ENCODE peak calls at places on chromosome 13, in four cellular contexts. G, I, X and O are unnamed samples.

GRCh38 chr13:46386996-46387851 is at the start of gene RUBCNL:
- DNase-seq in G (peak), I (peak), X (no peak), O (no peak)

GRCh38 chr13:111401755-111402154 is 81.3 kb downstream of the TEX29 start:
- DNase-seq in G (no peak), I (no peak), X (no peak), O (no peak)

GRCh38 chr13:71864981-71865857 is 1.8 kb downstream of the DACH1 start:
- DNase-seq in G (no peak), I (no peak), X (no peak), O (no peak)

GRCh38 chr13:106183410-106184128 is 351.9 kb downstream of the EFNB2 start:
- DNase-seq in G (no peak), I (no peak), X (no peak), O (no peak)

GRCh38 chr13:75072368-75072767 is 409.6 kb downstream of the TBC1D4 start:
- DNase-seq in G (no peak), I (no peak), X (no peak), O (no peak)

GRCh38 chr13:35957174-35957867 is 173.9 kb downstream of the DCLK1 start:
- DNase-seq in G (no peak), I (no peak), X (no peak), O (no peak)

GRCh38 chr13:45529758-45530157 is 65.0 kb downstream of the COG3 start:
- DNase-seq in G (no peak), I (no peak), X (no peak), O (no peak)

GRCh38 chr13:23619073-23619855 is 49.1 kb downstream of the TNFRSF19 start:
- DNase-seq in G (no peak), I (no peak), X (no peak), O (no peak)

GRCh38 chr13:110726726-110727125 is 13.2 kb downstream of the ING1 start:
- DNase-seq in G (no peak), I (no peak), X (no peak), O (no peak)

GRCh38 chr13:89923052-89923451 is 1424.4 kb upstream of the MIR17HG start:
- DNase-seq in G (no peak), I (no peak), X (no peak), O (no peak)

GRCh38 chr13:28819046-28819747 is 942 bp upstream of the MTUS2 start:
- DNase-seq in G (peak), I (peak), X (no peak), O (no peak)

GRCh38 chr13:72652681-72653080 is 74.7 kb downstream of the MZT1 start:
- DNase-seq in G (no peak), I (no peak), X (no peak), O (no peak)

GRCh38 chr13:110617326-110618072 is 2.2 kb downstream of the NAXD start:
- DNase-seq in G (no peak), I (peak), X (peak), O (no peak)

GRCh38 chr13:76350399-76350798 is 535.8 kb downstream of the KCTD12 start:
- DNase-seq in G (peak), I (no peak), X (no peak), O (no peak)

GRCh38 chr13:65710514-65710913 is 1519.6 kb downstream of the PCDH9 start:
- DNase-seq in G (no peak), I (no peak), X (peak), O (no peak)

GRCh38 chr13:94251801-94252200 is 227.7 kb downstream of the DCT start:
- DNase-seq in G (no peak), I (no peak), X (no peak), O (no peak)

GRCh38 chr13:65600702-65601101 is 1629.4 kb downstream of the PCDH9 start:
- DNase-seq in G (peak), I (no peak), X (no peak), O (no peak)

GRCh38 chr13:110470272-110471009 is 91.1 kb downstream of the RAB20 start:
- DNase-seq in G (no peak), I (no peak), X (no peak), O (no peak)

GRCh38 chr13:83992566-83993358 is 110.5 kb upstream of the SLITRK1 start:
- DNase-seq in G (no peak), I (no peak), X (no peak), O (no peak)

GRCh38 chr13:44283598-44283997 is 90.0 kb upstream of the SERP2 start:
- DNase-seq in G (no peak), I (no peak), X (no peak), O (no peak)

GRCh38 chr13:101424381-101425155 is 8.3 kb upstream of the NALCN start:
- DNase-seq in G (no peak), I (no peak), X (peak), O (no peak)

GRCh38 chr13:83057119-83057518 is 825.2 kb downstream of the SLITRK1 start:
- DNase-seq in G (no peak), I (no peak), X (no peak), O (no peak)

GRCh38 chr13:42123600-42123999 is 75.2 kb downstream of the DGKH start:
- DNase-seq in G (no peak), I (no peak), X (no peak), O (no peak)

GRCh38 chr13:80276371-80277289 is 64.3 kb downstream of the SPRY2 start:
- DNase-seq in G (no peak), I (no peak), X (peak), O (no peak)

GRCh38 chr13:24605923-24606372 is 74.3 kb upstream of the ATP12A start:
- DNase-seq in G (peak), I (no peak), X (peak), O (peak)

GRCh38 chr13:38180100-38180499 is 169.6 kb upstream of the UFM1 start:
- DNase-seq in G (no peak), I (no peak), X (no peak), O (no peak)

GRCh38 chr13:104597554-104598240 is 1531.5 kb upstream of the SLC10A2 start:
- DNase-seq in G (no peak), I (no peak), X (no peak), O (no peak)

GRCh38 chr13:59112375-59112774 is 1051.4 kb downstream of the DIAPH3 start:
- DNase-seq in G (peak), I (no peak), X (no peak), O (no peak)

GRCh38 chr13:42981853-42982252 is 10.2 kb downstream of the EPSTI1 start:
- DNase-seq in G (no peak), I (no peak), X (no peak), O (no peak)

DNA sequence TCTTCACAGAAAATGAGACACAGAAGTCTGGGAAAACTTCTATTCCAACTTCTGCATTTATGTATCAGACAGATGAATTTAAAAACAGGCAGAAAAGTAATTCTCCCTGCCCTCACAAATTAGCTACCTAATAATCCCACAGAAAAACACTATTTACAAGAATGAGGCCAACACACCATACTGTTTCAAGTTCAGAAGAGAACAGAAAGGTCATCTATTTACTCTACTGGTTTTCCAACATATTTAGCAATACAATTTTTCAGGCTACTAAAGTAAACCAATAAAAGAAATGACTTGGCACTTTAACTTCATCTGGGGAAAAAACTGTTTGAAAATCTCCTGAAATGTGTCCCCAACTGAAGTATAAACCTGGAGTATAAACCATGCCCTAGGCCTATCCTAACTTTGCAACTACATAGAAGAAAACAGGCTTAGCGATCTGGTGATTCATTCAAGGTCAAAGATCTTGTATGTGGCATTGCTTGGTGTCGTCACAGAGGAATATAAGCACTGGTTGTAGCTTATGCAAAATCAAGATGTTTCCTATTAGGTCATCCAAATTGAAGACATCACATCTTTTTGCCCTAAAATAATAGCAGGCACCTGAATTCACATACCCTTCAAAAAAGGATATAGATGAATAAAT is 20.1 kb upstream of the EBPL start:
- DNase-seq in G (peak), I (no peak), X (peak), O (no peak)
- TF ChIP-seq PHF8 in G (no peak), I (no peak), X (no peak), O (no peak)

GRCh38 chr13:21691928-21692327 is 21.1 kb downstream of the FGF9 start:
- DNase-seq in G (no peak), I (no peak), X (no peak), O (no peak)

GRCh38 chr13:21695536-21695935 is 24.7 kb downstream of the FGF9 start:
- DNase-seq in G (no peak), I (no peak), X (no peak), O (no peak)

GRCh38 chr13:21694831-21695230 is 24.0 kb downstream of the FGF9 start:
- DNase-seq in G (no peak), I (no peak), X (no peak), O (no peak)

GRCh38 chr13:21698975-21699679 is 28.3 kb downstream of the FGF9 start:
- DNase-seq in G (no peak), I (no peak), X (no peak), O (no peak)

DNA sequence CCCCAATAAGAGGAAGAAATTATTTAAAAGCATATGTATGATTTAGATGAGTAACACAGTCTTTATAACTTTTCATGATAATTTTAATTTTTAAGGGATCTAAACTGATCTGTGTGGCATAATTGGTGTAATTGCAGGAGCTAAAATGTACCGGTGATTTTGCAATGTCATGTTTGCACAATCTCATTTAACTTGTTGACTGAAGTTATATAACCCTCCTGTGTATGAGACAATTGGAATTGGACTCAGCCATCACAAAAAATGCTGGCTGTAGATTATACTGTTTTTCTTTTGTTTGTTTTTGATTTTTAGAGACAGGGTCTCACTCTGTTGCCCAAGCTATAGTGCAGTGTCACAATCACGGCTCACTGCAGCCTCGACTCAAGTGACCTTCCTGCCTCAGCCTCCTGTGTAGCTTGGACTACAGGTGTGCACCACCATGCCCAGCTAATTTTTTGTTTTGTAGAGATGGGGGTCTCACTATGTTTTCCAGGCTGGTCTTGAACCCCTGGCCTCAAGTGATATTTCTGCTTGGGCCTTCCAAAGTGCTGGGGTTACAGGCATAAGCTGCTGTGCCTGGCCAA is 26.1 kb downstream of the FGF9 start:
- DNase-seq in G (no peak), I (no peak), X (peak), O (no peak)
- TF ChIP-seq PHF8 in G (no peak), I (no peak), X (no peak), O (no peak)

GRCh38 chr13:102580552-102581169 is 16.1 kb upstream of the TPP2 start:
- DNase-seq in G (peak), I (peak), X (peak), O (no peak)

GRCh38 chr13:102584423-102584822 is 12.4 kb upstream of the TPP2 start:
- DNase-seq in G (no peak), I (no peak), X (no peak), O (no peak)

GRCh38 chr13:102586615-102587014 is 10.2 kb upstream of the TPP2 start:
- DNase-seq in G (no peak), I (no peak), X (no peak), O (no peak)

GRCh38 chr13:102587916-102588315 is 8.9 kb upstream of the TPP2 start:
- DNase-seq in G (no peak), I (no peak), X (no peak), O (no peak)

DNA sequence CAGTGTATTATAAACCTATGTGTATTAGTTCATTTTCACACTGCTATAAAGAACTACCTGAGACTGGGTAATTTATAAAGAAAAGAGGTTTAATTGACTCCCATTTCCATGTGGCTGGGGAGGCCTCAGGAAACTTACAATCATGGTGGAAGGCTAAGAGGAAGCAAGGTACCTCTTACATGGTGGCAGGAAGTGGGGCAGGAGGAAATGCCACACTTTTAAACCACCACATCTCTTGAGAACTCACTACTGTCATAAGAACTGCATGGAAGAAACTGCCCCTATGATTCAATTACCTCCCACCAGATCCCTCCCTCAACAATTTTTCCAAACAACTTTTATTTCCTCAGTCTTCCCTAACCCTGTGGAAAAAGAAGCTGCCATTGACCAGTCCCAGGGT is 14.5 kb upstream of the TPP2 start:
- DNase-seq in G (no peak), I (no peak), X (no peak), O (no peak)
- TF ChIP-seq PHF8 in G (no peak), I (no peak), X (no peak), O (no peak)

GRCh38 chr13:113083402-113084061 is 22.1 kb upstream of the F7 start:
- DNase-seq in G (peak), I (no peak), X (no peak), O (no peak)
- TF ChIP-seq PHF8 in G (no peak), I (no peak), X (no peak), O (no peak)

GRCh38 chr13:91142572-91142971 is 204.9 kb upstream of the MIR17HG start:
- DNase-seq in G (peak), I (no peak), X (no peak), O (no peak)

GRCh38 chr13:91136806-91137205 is 210.7 kb upstream of the MIR17HG start:
- DNase-seq in G (no peak), I (peak), X (no peak), O (no peak)

GRCh38 chr13:91141619-91142061 is 205.8 kb upstream of the MIR17HG start:
- DNase-seq in G (no peak), I (no peak), X (no peak), O (no peak)

GRCh38 chr13:91135949-91136348 is 211.5 kb upstream of the MIR17HG start:
- DNase-seq in G (no peak), I (no peak), X (no peak), O (no peak)

DNA sequence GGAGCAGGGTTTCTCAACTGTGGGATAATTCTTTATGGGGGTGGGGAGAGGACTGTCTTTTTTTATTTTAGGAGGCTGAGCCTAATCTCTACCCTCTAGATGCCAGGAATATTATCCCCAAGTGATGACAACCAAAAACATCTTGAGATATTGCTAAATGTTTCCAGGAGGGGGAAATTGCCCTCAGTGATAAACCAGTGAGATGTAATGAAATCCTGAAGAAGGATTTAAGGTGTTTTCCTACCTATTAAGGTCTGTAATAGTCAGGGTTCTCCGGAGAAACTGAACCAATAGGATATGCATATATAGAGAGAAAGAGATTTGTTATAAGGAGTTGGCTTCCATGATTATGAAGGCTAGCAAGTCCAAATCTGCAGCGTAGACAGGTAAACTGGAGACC is 208.3 kb upstream of the MIR17HG start:
- DNase-seq in G (no peak), I (no peak), X (no peak), O (no peak)
- TF ChIP-seq PHF8 in G (no peak), I (no peak), X (no peak), O (no peak)

GRCh38 chr13:21964686-21965085 is 293.8 kb downstream of the FGF9 start:
- DNase-seq in G (no peak), I (no peak), X (no peak), O (no peak)
- TF ChIP-seq PHF8 in G (no peak), I (no peak), X (no peak), O (no peak)

GRCh38 chr13:103238441-103238840 is 172.2 kb upstream of the SLC10A2 start:
- DNase-seq in G (no peak), I (no peak), X (no peak), O (no peak)
- TF ChIP-seq PHF8 in G (no peak), I (no peak), X (no peak), O (no peak)

GRCh38 chr13:99265823-99266426 is 7.7 kb upstream of the GPR18 start:
- DNase-seq in G (peak), I (peak), X (peak), O (no peak)
- TF ChIP-seq PHF8 in G (no peak), I (no peak), X (no peak), O (no peak)

GRCh38 chr13:30572859-30573275 is 44.9 kb upstream of the USPL1 start:
- DNase-seq in G (peak), I (no peak), X (peak), O (no peak)
- TF ChIP-seq PHF8 in G (no peak), I (no peak), X (no peak), O (no peak)

DNA sequence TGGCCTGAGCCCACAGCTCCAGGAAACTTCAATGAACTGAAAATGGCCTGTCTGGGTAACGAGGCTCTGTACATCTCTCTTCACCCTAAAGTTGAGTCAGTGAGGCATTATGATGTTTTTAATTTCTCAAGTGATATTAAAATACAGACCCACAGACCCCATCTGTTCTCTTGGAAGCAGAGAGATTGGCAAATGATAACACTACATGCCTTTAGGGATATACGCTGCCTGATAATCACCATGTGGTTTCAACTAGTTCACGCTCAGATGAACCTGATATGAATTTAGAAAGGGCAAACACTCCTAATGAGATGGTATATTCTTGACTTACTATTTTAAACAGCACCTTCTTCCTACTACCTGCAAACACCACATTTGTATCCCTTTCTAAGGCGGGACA is 127.5 kb downstream of the RFC3 start:
- DNase-seq in G (no peak), I (no peak), X (no peak), O (no peak)
- TF ChIP-seq PHF8 in G (no peak), I (no peak), X (no peak), O (no peak)